ENCODE peak calls at places on chromosomes 12 and 14, in ten cellular contexts. Q is NCI-H2171 treated with DMSO at 0.1 percent for 48 hours; D is Caki2; M is iris pigment epithelial cell; F is HepG2; H is sigmoid colon; G is HTR-8/SVneo; C is Karpas-422; T is activated T-helper 1 cell treated with anti-CD3 and anti-CD28 coated beads, Interleukin-2, amount 50 U/mL, for 16 hours; R is activated CD4-positive, alpha-beta T cell treated with anti-CD3 and anti-CD28 coated beads, Interleukin-2, amount 10 ng/mL, durations not matched to agents 7 days and 5 days. O is an unnamed sample.

GRCh38 chr14:100049220-100049619 is 16.0 kb upstream of the EVL start:
- DNase-seq in Q (no peak), D (no peak), M (peak; percentile 31), F (peak; percentile 26), H (no peak), G (no peak), C (no peak), T (no peak), R (no peak), O (no peak)

GRCh38 chr14:77988966-77989365 is 181.2 kb upstream of the NRXN3 start:
- DNase-seq in Q (no peak), D (peak; percentile 49), M (peak; percentile 64), F (peak; percentile 6), H (no peak), G (no peak), C (no peak), T (no peak), R (no peak), O (no peak)

GRCh38 chr12:27652174-27652763 is 44.0 kb upstream of the REP15 start:
- DNase-seq in Q (peak; percentile 98), D (peak; percentile 51), M (peak; percentile 78), F (peak; percentile 71), H (no peak), G (peak; percentile 89), C (peak; percentile 68), T (no peak), R (peak; percentile 61), O (peak; percentile 71)

GRCh38 chr14:81162941-81163340 is 57.8 kb downstream of the GTF2A1 start:
- DNase-seq in Q (no peak), D (peak; percentile 6), M (peak; percentile 16), F (no peak), H (no peak), G (no peak), C (peak; percentile 90), T (no peak), R (no peak), O (no peak)

GRCh38 chr12:42916143-42916542 is 326.6 kb upstream of the PRICKLE1 start:
- DNase-seq in Q (no peak), D (peak; percentile 86), M (no peak), F (no peak), H (no peak), G (no peak), C (no peak), T (no peak), R (no peak), O (no peak)

GRCh38 chr12:87779858-87780498 is 249.2 kb downstream of the C12orf50 start:
- DNase-seq in Q (no peak), D (peak; percentile 65), M (peak; percentile 17), F (no peak), H (no peak), G (no peak), C (no peak), T (no peak), R (no peak), O (no peak)

GRCh38 chr14:64233791-64234190 is 60.4 kb downstream of the ESR2 start:
- DNase-seq in Q (no peak), D (no peak), M (no peak), F (no peak), H (no peak), G (no peak), C (peak; percentile 59), T (no peak), R (no peak), O (no peak)

GRCh38 chr12:112285600-112286401 is 96.4 kb downstream of the HECTD4 start:
- DNase-seq in Q (no peak), D (no peak), M (no peak), F (peak; percentile 83), H (no peak), G (no peak), C (no peak), T (no peak), R (no peak), O (peak; percentile 5)

GRCh38 chr14:55512421-55512820 is 67.6 kb upstream of the KTN1 start:
- DNase-seq in Q (no peak), D (no peak), M (no peak), F (no peak), H (no peak), G (no peak), C (no peak), T (no peak), R (no peak), O (no peak)

GRCh38 chr12:95096852-95097251 is 23.4 kb upstream of the NR2C1 start:
- DNase-seq in Q (peak; percentile 81), D (no peak), M (peak; percentile 65), F (no peak), H (no peak), G (no peak), C (no peak), T (no peak), R (no peak), O (no peak)

GRCh38 chr14:75343914-75344313 is 65.3 kb downstream of the FOS start:
- DNase-seq in Q (no peak), D (no peak), M (peak; percentile 7), F (no peak), H (no peak), G (no peak), C (no peak), T (no peak), R (no peak), O (no peak)

GRCh38 chr12:91574391-91574790 is 391.8 kb upstream of the DCN start:
- DNase-seq in Q (no peak), D (no peak), M (no peak), F (no peak), H (no peak), G (no peak), C (no peak), T (no peak), R (no peak), O (no peak)

GRCh38 chr12:10673660-10674384 is at the start of gene STYK1:
- DNase-seq in Q (peak; percentile 50), D (peak; percentile 81), M (peak; percentile 11), F (peak; percentile 20), H (no peak), G (peak; percentile 72), C (peak; percentile 69), T (peak; percentile 35), R (peak; percentile 72), O (peak; percentile 83)

GRCh38 chr12:103773109-103773905 is 67.7 kb downstream of the NT5DC3 start:
- DNase-seq in Q (no peak), D (no peak), M (no peak), F (no peak), H (peak; percentile 64), G (no peak), C (no peak), T (no peak), R (no peak), O (no peak)

GRCh38 chr12:46224401-46224800 is 44.4 kb downstream of the SLC38A1 start:
- DNase-seq in Q (no peak), D (no peak), M (no peak), F (no peak), H (peak; percentile 93), G (no peak), C (no peak), T (no peak), R (no peak), O (no peak)

GRCh38 chr12:57637364-57637763 is 4.4 kb upstream of the B4GALNT1 start:
- DNase-seq in Q (no peak), D (no peak), M (no peak), F (no peak), H (no peak), G (no peak), C (peak; percentile 51), T (no peak), R (no peak), O (no peak)

GRCh38 chr14:39430762-39431415 is 1.3 kb downstream of the FBXO33 start:
- DNase-seq in Q (no peak), D (no peak), M (peak; percentile 31), F (peak; percentile 38), H (peak; percentile 65), G (no peak), C (peak; percentile 66), T (no peak), R (no peak), O (no peak)

GRCh38 chr14:58752782-58753181 is 115.0 kb downstream of the DACT1 start:
- DNase-seq in Q (peak; percentile 50), D (peak; percentile 14), M (no peak), F (peak; percentile 18), H (peak; percentile 85), G (no peak), C (no peak), T (no peak), R (no peak), O (no peak)

GRCh38 chr14:78342879-78343278 is 172.7 kb downstream of the NRXN3 start:
- DNase-seq in Q (no peak), D (no peak), M (no peak), F (no peak), H (no peak), G (no peak), C (no peak), T (no peak), R (no peak), O (no peak)

GRCh38 chr12:11729008-11729407 is 79.5 kb downstream of the ETV6 start:
- DNase-seq in Q (peak; percentile 1), D (no peak), M (no peak), F (no peak), H (no peak), G (no peak), C (no peak), T (no peak), R (no peak), O (no peak)

GRCh38 chr12:62006076-62006732 is 254.0 kb upstream of the USP15 start:
- DNase-seq in Q (peak; percentile 37), D (peak; percentile 23), M (peak; percentile 55), F (peak; percentile 34), H (no peak), G (peak; percentile 45), C (peak; percentile 68), T (no peak), R (peak; percentile 31), O (no peak)

GRCh38 chr12:42912367-42912766 is 322.8 kb upstream of the PRICKLE1 start:
- DNase-seq in Q (no peak), D (no peak), M (peak; percentile 2), F (no peak), H (no peak), G (no peak), C (no peak), T (no peak), R (no peak), O (no peak)

GRCh38 chr14:70415788-70416187 is 1.1 kb downstream of the SYNJ2BP start:
- DNase-seq in Q (no peak), D (no peak), M (no peak), F (no peak), H (no peak), G (no peak), C (no peak), T (no peak), R (no peak), O (no peak)

O was measured in NCI-H774.